ENCODE peak calls at places on chromosomes 6 and 20, in four cellular contexts. A is stimulated activated CD4-positive, alpha-beta T cell treated with anti-CD3 and anti-CD28 coated beads, Interleukin-12 subunit alpha, Interleukin-12 subunit beta, amount 100 ng/mL, for 24 hours; C is HFF-Myc; P is mesenteric fat pad. M is an unnamed sample.

GRCh38 chr6:27213544-27214125 is 33.9 kb upstream of the PRSS16 start:
- DNase-seq in A (no peak), C (no peak), P (no peak), M (no peak)

GRCh38 chr20:44988772-44989171 is 22.5 kb downstream of the STK4 start:
- DNase-seq in A (no peak), C (no peak), P (no peak), M (no peak)

GRCh38 chr6:152969688-152970418 is 13.0 kb downstream of the FBXO5 start:
- DNase-seq in A (no peak), C (no peak), P (no peak), M (no peak)

GRCh38 chr6:108556864-108557493 is 3.7 kb upstream of the FOXO3 start:
- DNase-seq in A (no peak), C (no peak), P (no peak), M (no peak)

GRCh38 chr6:170144952-170145587 is 145.8 kb downstream of the DLL1 start:
- DNase-seq in A (no peak), C (no peak), P (no peak), M (no peak)

GRCh38 chr20:31992086-31992485 is 18.2 kb upstream of the CCM2L start:
- DNase-seq in A (no peak), C (no peak), P (no peak), M (no peak)

GRCh38 chr6:221531-222349 is 70.5 kb upstream of the DUSP22 start:
- DNase-seq in A (no peak), C (no peak), P (no peak), M (no peak)

GRCh38 chr6:112694986-112695385 is 347.9 kb downstream of the RFPL4B start:
- DNase-seq in A (no peak), C (no peak), P (no peak), M (no peak)

GRCh38 chr6:88855521-88856152 is 107.8 kb downstream of the RNGTT start:
- DNase-seq in A (no peak), C (peak), P (no peak), M (no peak)

GRCh38 chr6:4358414-4359107 is 223.2 kb upstream of the ECI2 start:
- DNase-seq in A (no peak), C (peak), P (peak), M (peak)

GRCh38 chr6:45454008-45454911 is 76.5 kb upstream of the SUPT3H start:
- DNase-seq in A (no peak), C (peak), P (no peak), M (no peak)

GRCh38 chr20:61690150-61690549 is 375.5 kb downstream of the TAF4 start:
- DNase-seq in A (no peak), C (no peak), P (no peak), M (no peak)

GRCh38 chr6:46979206-46979605 is 57.5 kb upstream of the ADGRF5 start:
- DNase-seq in A (no peak), C (no peak), P (no peak), M (no peak)

GRCh38 chr6:134437376-134437775 is 119.5 kb upstream of the SGK1 start:
- DNase-seq in A (no peak), C (no peak), P (no peak), M (no peak)

GRCh38 chr6:56649053-56649769 is 6.5 kb upstream of the DST start:
- DNase-seq in A (no peak), C (no peak), P (no peak), M (no peak)

GRCh38 chr6:30541515-30542403 is 14.5 kb downstream of the GNL1 start:
- DNase-seq in A (peak), C (no peak), P (no peak), M (peak)

GRCh38 chr20:57809661-57810172 is 99.9 kb upstream of the PMEPA1 start:
- DNase-seq in A (no peak), C (no peak), P (no peak), M (no peak)

GRCh38 chr6:139256087-139256486 is 35.7 kb downstream of the TXLNB start:
- DNase-seq in A (no peak), C (no peak), P (no peak), M (no peak)

GRCh38 chr6:21331221-21331620 is 262.3 kb upstream of the SOX4 start:
- DNase-seq in A (no peak), C (no peak), P (no peak), M (no peak)

GRCh38 chr6:89297695-89298351 is 17.3 kb downstream of the GABRR2 start:
- DNase-seq in A (peak), C (peak), P (peak), M (no peak)

GRCh38 chr20:61589055-61589385 is 337.0 kb downstream of the CDH4 start:
- DNase-seq in A (no peak), C (peak), P (no peak), M (no peak)

GRCh38 chr6:112036088-112036637 is 17.7 kb upstream of the CCN6 start:
- DNase-seq in A (no peak), C (no peak), P (no peak), M (no peak)

GRCh38 chr6:99148111-99148510 is 200.4 kb upstream of the FBXL4 start:
- DNase-seq in A (no peak), C (no peak), P (no peak), M (no peak)

GRCh38 chr6:137106183-137106582 is 61.4 kb upstream of the IL20RA start:
- DNase-seq in A (no peak), C (no peak), P (no peak), M (no peak)

GRCh38 chr6:167058261-167058660 is 59.1 kb downstream of the CEP43 start:
- DNase-seq in A (no peak), C (no peak), P (no peak), M (no peak)

GRCh38 chr20:35791823-35792222 is 20.0 kb downstream of the PHF20 start:
- DNase-seq in A (no peak), C (no peak), P (no peak), M (no peak)

GRCh38 chr6:161677188-161677587 is 403.3 kb upstream of the AGPAT4 start:
- DNase-seq in A (no peak), C (no peak), P (no peak), M (no peak)

GRCh38 chr20:21529863-21530262 is 16.0 kb upstream of the NKX2-2 start:
- DNase-seq in A (no peak), C (no peak), P (no peak), M (no peak)

GRCh38 chr6:66883453-66883852 is 1176.4 kb upstream of the EYS start:
- DNase-seq in A (no peak), C (no peak), P (no peak), M (no peak)

GRCh38 chr6:40535105-40535783 is 51.9 kb downstream of the LRFN2 start:
- DNase-seq in A (no peak), C (no peak), P (no peak), M (no peak)

GRCh38 chr6:111846061-111846460 is 27.2 kb downstream of the FYN start:
- DNase-seq in A (no peak), C (no peak), P (no peak), M (no peak)

GRCh38 chr6:148441454-148441911 is 98.8 kb downstream of the SASH1 start:
- DNase-seq in A (no peak), C (peak), P (no peak), M (no peak)

GRCh38 chr20:58571341-58571941 is 56.2 kb upstream of the APCDD1L start:
- DNase-seq in A (no peak), C (no peak), P (no peak), M (no peak)

GRCh38 chr6:108484016-108484415 is 76.7 kb upstream of the FOXO3 start:
- DNase-seq in A (no peak), C (no peak), P (no peak), M (no peak)

GRCh38 chr6:129842881-129843409 is 18.2 kb downstream of the TMEM244 start:
- DNase-seq in A (no peak), C (no peak), P (no peak), M (no peak)

GRCh38 chr20:18056174-18057105 is 1.3 kb downstream of the OVOL2 start:
- DNase-seq in A (no peak), C (no peak), P (no peak), M (no peak)

GRCh38 chr6:165845488-165845887 is 182.4 kb upstream of the PDE10A start:
- DNase-seq in A (no peak), C (no peak), P (no peak), M (no peak)

GRCh38 chr6:83429857-83430605 is 820 bp downstream of the ME1 start:
- DNase-seq in A (no peak), C (peak), P (no peak), M (no peak)

GRCh38 chr20:24813936-24814335 is 135.1 kb upstream of the CST7 start:
- DNase-seq in A (no peak), C (no peak), P (no peak), M (no peak)

M was measured in vagina.